ENCODE peak calls at places on chromosome 22, in seven cellular contexts. O is cardiac fibroblast, R is suprapubic skin, L is GM23338, Z is cardiac muscle cell, D is BJ, I is HL-60. K is an unnamed sample.
A peak's percentile ranks its signal among the peaks of the same experiment; 100 is the strongest.

GRCh38 chr22:45831394-45831793 is 145.6 kb downstream of the WNT7B start:
- DNase-seq in O (peak; percentile 56), R (no peak), L (no peak), Z (peak; percentile 40), D (no peak), I (no peak), K (no peak)

GRCh38 chr22:45227645-45228400 is 12.9 kb downstream of the KIAA0930 start:
- DNase-seq in O (no peak), R (no peak), L (no peak), Z (no peak), D (no peak), I (no peak), K (peak; percentile 79)

GRCh38 chr22:39745789-39746188 is 147.8 kb downstream of the ENTHD1 start:
- DNase-seq in O (no peak), R (no peak), L (no peak), Z (no peak), D (no peak), I (no peak), K (no peak)

GRCh38 chr22:48333816-48334735 is 1493.6 kb downstream of the BRD1 start:
- DNase-seq in O (no peak), R (no peak), L (no peak), Z (no peak), D (no peak), I (no peak), K (no peak)

GRCh38 chr22:24106385-24107381 is 74.6 kb upstream of the SUSD2 start:
- DNase-seq in O (no peak), R (no peak), L (peak; percentile 45), Z (no peak), D (no peak), I (no peak), K (no peak)

GRCh38 chr22:32957093-32957835 is 100.9 kb downstream of the SYN3 start:
- DNase-seq in O (no peak), R (no peak), L (no peak), Z (no peak), D (no peak), I (no peak), K (no peak)

GRCh38 chr22:38788016-38788415 is 5.9 kb downstream of the DNAL4 start:
- DNase-seq in O (peak; percentile 83), R (no peak), L (no peak), Z (peak; percentile 89), D (no peak), I (no peak), K (no peak)

GRCh38 chr22:43106302-43106701 is 4.2 kb upstream of the BIK start:
- DNase-seq in O (no peak), R (no peak), L (no peak), Z (no peak), D (no peak), I (no peak), K (no peak)

GRCh38 chr22:46777609-46777970 is 15.1 kb downstream of the TBC1D22A start:
- DNase-seq in O (no peak), R (no peak), L (no peak), Z (no peak), D (no peak), I (no peak), K (peak; percentile 83)

GRCh38 chr22:22866381-22867111 is 21.1 kb upstream of the IGLL5 start:
- DNase-seq in O (peak; percentile 4), R (no peak), L (no peak), Z (no peak), D (no peak), I (no peak), K (no peak)

GRCh38 chr22:20957691-20958440 is 9.2 kb upstream of the AIFM3 start:
- DNase-seq in O (no peak), R (no peak), L (peak; percentile 82), Z (peak; percentile 41), D (no peak), I (peak; percentile 66), K (no peak)

GRCh38 chr22:42964994-42965699 is 49.8 kb downstream of the PACSIN2 start:
- DNase-seq in O (no peak), R (no peak), L (no peak), Z (no peak), D (no peak), I (no peak), K (no peak)

GRCh38 chr22:39546889-39547586 is 14.5 kb upstream of the RPS19BP1 start:
- DNase-seq in O (peak; percentile 39), R (no peak), L (no peak), Z (no peak), D (no peak), I (no peak), K (no peak)

GRCh38 chr22:21738081-21738480 is 2.5 kb upstream of the YPEL1 start:
- DNase-seq in O (no peak), R (no peak), L (no peak), Z (no peak), D (no peak), I (no peak), K (no peak)

GRCh38 chr22:20952544-20953341 is 14.3 kb upstream of the AIFM3 start:
- DNase-seq in O (no peak), R (no peak), L (no peak), Z (no peak), D (no peak), I (no peak), K (no peak)

DNA sequence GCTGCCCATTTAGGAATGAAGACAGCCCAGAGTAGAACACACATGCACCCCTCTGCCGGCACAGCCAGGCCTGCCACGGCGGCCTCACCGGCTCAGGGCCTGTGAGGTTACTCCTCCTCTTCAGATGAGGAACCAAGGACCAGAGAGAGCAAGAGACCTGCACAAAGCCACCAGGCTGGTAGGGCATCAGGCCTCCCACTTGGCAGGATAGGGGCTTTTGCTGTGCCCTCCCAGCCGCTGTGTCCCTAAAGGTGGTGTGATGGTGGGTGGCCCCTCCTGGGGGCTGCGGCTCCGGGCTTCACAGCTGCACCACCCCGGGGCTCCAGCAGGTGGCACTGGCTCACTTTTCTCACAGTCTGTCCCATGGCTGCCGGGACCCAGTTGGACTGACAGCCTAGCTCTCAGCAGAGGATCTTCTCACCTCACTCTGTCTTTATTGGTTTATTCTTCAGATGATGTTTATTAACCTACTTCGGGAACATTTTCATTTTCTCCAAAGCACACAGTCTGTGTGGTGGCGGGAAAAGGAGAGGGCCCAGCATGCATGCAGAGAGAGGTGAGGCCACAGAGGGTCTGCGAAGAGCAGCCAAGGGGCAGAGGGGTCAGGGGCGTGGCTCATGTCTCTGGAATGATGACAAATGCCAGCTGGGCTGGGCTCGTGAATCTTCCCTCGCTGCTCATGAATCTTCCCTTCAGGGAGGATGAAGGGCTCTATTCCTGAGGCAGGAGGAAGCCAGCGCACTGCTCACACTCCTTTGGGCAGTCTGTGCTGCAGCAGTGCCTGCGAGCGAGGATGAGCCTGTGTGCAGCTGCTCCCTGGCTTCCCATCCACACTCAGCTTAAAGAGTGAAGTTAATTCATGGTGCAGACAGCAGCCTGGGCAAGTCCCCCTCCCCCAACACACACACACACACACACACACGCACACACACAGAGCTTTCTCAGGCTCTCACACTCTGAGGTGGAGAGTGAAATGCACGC is 101.1 kb upstream of the PITPNB start:
- DNase-seq in O (peak; percentile 66), R (peak; percentile 89), L (peak; percentile 87), Z (peak; percentile 66), D (no peak), I (no peak), K (no peak)
- TF ChIP-seq CTCF in O (peak; percentile 96), R (peak; percentile 95), L (peak; percentile 91), Z (peak; percentile 98), D (peak; percentile 98), I (peak; percentile 93), K (peak; percentile 96)

GRCh38 chr22:37634505-37635002 is 4.9 kb upstream of the SH3BP1 start:
- DNase-seq in O (no peak), R (no peak), L (peak; percentile 24), Z (no peak), D (no peak), I (peak; percentile 57), K (no peak)
- TF ChIP-seq CTCF in O (peak; percentile 26), R (no peak), L (peak; percentile 27), Z (peak; percentile 25), D (peak; percentile 43), I (peak; percentile 1), K (peak; percentile 16)

GRCh38 chr22:19554834-19555404 is 30.7 kb upstream of the CLDN5 start:
- DNase-seq in O (peak; percentile 29), R (peak; percentile 55), L (peak; percentile 85), Z (peak; percentile 25), D (no peak), I (no peak), K (no peak)
- TF ChIP-seq CTCF in O (peak; percentile 26), R (no peak), L (peak; percentile 38), Z (peak; percentile 9), D (peak; percentile 42), I (no peak), K (no peak)

GRCh38 chr22:30649430-30650007 is 13.9 kb downstream of the SLC35E4 start:
- DNase-seq in O (peak; percentile 88), R (no peak), L (no peak), Z (peak; percentile 46), D (no peak), I (peak; percentile 45), K (peak; percentile 95)
- TF ChIP-seq CTCF in O (peak; percentile 18), R (no peak), L (no peak), Z (no peak), D (no peak), I (no peak), K (peak; percentile 30)

GRCh38 chr22:50342651-50343540 is at the start of gene PPP6R2:
- DNase-seq in O (peak; percentile 64), R (peak; percentile 88), L (peak; percentile 83), Z (peak; percentile 76), D (no peak), I (peak; percentile 49), K (peak; percentile 79)
- TF ChIP-seq CTCF in O (no peak), R (no peak), L (no peak), Z (no peak), D (no peak), I (no peak), K (peak; percentile 66)

DNA sequence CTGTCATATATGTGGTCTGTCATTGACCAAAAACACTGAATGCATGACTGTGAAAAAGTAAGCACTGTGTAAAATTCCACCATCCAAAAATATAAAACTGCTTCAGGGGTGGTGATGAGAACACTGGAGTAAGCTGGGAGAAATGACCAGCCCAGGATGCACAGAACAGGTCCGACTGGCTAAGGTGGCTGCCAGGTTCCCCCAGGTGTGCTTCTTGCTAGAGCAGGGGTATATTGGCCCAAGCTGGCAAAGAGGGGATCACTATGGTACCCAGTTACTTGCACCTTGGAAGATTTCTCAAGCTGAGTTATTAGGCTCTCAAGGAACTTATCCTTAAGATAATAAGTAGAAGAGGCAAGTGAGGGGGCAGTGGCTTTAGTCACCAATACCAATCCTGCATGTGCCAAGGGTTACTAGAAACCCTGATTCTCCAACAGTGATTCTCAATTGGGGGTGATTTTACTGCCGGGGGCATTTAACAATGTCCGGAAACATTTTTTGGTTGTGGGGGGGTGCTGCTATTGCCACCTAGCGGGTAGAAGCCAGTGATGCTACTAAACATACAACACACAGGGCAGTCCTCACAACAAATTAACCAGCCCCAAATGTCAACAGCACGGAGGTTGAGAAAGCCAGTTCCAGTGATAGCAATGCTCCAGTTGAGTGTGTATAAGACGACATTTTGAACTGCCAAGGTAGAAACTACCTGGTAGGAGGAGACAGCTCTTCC is 15.7 kb downstream of the SNU13 start:
- DNase-seq in O (no peak), R (no peak), L (peak; percentile 39), Z (no peak), D (no peak), I (no peak), K (no peak)
- TF ChIP-seq CTCF in O (peak; percentile 18), R (no peak), L (peak; percentile 55), Z (peak; percentile 43), D (peak; percentile 52), I (no peak), K (no peak)

K was measured in CD14-positive monocyte.